ENCODE peak calls at places on chromosomes 12 and 14, in eight cellular contexts. M is stimulated activated CD4-positive, alpha-beta T cell treated with anti-CD3 and anti-CD28 coated beads, TNF-alpha, amount 100 ng/mL, for 4 hours; B is stimulated activated naive B cell treated with anti-CD40 and anti-IgM and Interleukin-4, amounts not matched to agents 10 μg/mL and 1 μg/mL and 100 μg/mL, for 72 hours; C is GM23248; N is H7; Y is amniotic stem cell; R is HCT116; H is effector memory CD8-positive, alpha-beta T cell. X is an unnamed sample.

GRCh38 chr12:96327889-96328288 is 72.3 kb downstream of the CDK17 start:
- DNase-seq in Y (no peak), R (no peak), N (no peak), H (no peak), B (no peak), C (no peak), M (no peak), X (no peak)

GRCh38 chr14:36662543-36663403 is 1.1 kb downstream of the PAX9 start:
- DNase-seq in H (no peak), B (no peak), Y (no peak), C (peak; percentile 68), M (no peak), N (peak; percentile 70), R (no peak), X (no peak)

GRCh38 chr14:64298773-64299172 is 4.6 kb upstream of the ESR2 start:
- DNase-seq in R (no peak), Y (no peak), H (no peak), C (peak; percentile 12), N (no peak), B (no peak), M (no peak), X (no peak)

GRCh38 chr12:104494816-104495158 is 38.0 kb downstream of the CHST11 start:
- DNase-seq in R (no peak), M (no peak), H (no peak), Y (no peak), C (peak; percentile 40), B (no peak), N (no peak), X (no peak)

GRCh38 chr12:54413284-54414190 is 5.5 kb downstream of the ITGA5 start:
- DNase-seq in N (no peak), B (peak; percentile 25), M (peak; percentile 66), R (no peak), Y (no peak), H (peak; percentile 76), C (peak; percentile 69), X (no peak)

GRCh38 chr12:122304924-122305323 is 38.6 kb upstream of the VPS33A start:
- DNase-seq in R (no peak), M (no peak), B (no peak), C (no peak), N (no peak), Y (no peak), H (no peak), X (no peak)

GRCh38 chr12:104695453-104696148 is 238.9 kb downstream of the CHST11 start:
- DNase-seq in R (no peak), Y (no peak), H (peak; percentile 53), C (peak; percentile 97), B (peak; percentile 90), M (peak; percentile 68), N (no peak), X (no peak)

GRCh38 chr12:16437281-16437816 is 89.9 kb downstream of the MGST1 start:
- DNase-seq in N (no peak), M (no peak), Y (no peak), B (no peak), R (no peak), H (no peak), C (no peak), X (peak; percentile 51)

GRCh38 chr14:100178691-100179090 is 19.2 kb upstream of the DEGS2 start:
- DNase-seq in B (no peak), M (no peak), N (peak; percentile 16), Y (no peak), R (no peak), C (no peak), H (no peak), X (no peak)

GRCh38 chr14:32932302-32932920 is 6.3 kb upstream of the NPAS3 start:
- DNase-seq in M (no peak), R (no peak), N (peak; percentile 26), C (no peak), H (no peak), B (no peak), Y (no peak), X (peak; percentile 5)

X was measured in iPS-NIHi11.